ENCODE peak calls at places on chromosomes 6 and 20, in ten cellular contexts. One of them, this sample, is unnamed.

GRCh38 chr6:2480267-2480966 is 235.0 kb upstream of the GMDS start:
- DNase-seq in RWPE1: no peak
- DNase-seq in left ventricle myocardium inferior: peak
- DNase-seq in fibroblast of lung: no peak
- DNase-seq in endodermal cell: no peak
- DNase-seq in HFF-Myc: no peak
- DNase-seq in kidney: no peak
- DNase-seq in psoas muscle: no peak
- DNase-seq in choroid plexus epithelial cell: peak
- DNase-seq in cardiac fibroblast: no peak
- DNase-seq in this sample: no peak

GRCh38 chr6:166784691-166785090 is 157.6 kb upstream of the RPS6KA2 start:
- DNase-seq in psoas muscle: no peak
- DNase-seq in HFF-Myc: no peak
- DNase-seq in left ventricle myocardium inferior: no peak
- DNase-seq in fibroblast of lung: no peak
- DNase-seq in endodermal cell: no peak
- DNase-seq in RWPE1: no peak
- DNase-seq in kidney: no peak
- DNase-seq in choroid plexus epithelial cell: no peak
- DNase-seq in cardiac fibroblast: peak
- DNase-seq in this sample: no peak

GRCh38 chr6:11813585-11813984 is 35.0 kb upstream of the ADTRP start:
- DNase-seq in cardiac fibroblast: no peak
- DNase-seq in endodermal cell: no peak
- DNase-seq in RWPE1: no peak
- DNase-seq in psoas muscle: no peak
- DNase-seq in choroid plexus epithelial cell: no peak
- DNase-seq in HFF-Myc: no peak
- DNase-seq in fibroblast of lung: no peak
- DNase-seq in kidney: no peak
- DNase-seq in left ventricle myocardium inferior: no peak
- DNase-seq in this sample: no peak

GRCh38 chr6:47362857-47363461 is 53.3 kb upstream of the TNFRSF21 start:
- DNase-seq in HFF-Myc: no peak
- DNase-seq in psoas muscle: no peak
- DNase-seq in left ventricle myocardium inferior: no peak
- DNase-seq in endodermal cell: no peak
- DNase-seq in cardiac fibroblast: no peak
- DNase-seq in fibroblast of lung: peak
- DNase-seq in RWPE1: no peak
- DNase-seq in choroid plexus epithelial cell: no peak
- DNase-seq in kidney: no peak
- DNase-seq in this sample: no peak

GRCh38 chr6:163780993-163781392 is 366.5 kb downstream of the QKI start:
- DNase-seq in RWPE1: no peak
- DNase-seq in kidney: no peak
- DNase-seq in choroid plexus epithelial cell: peak
- DNase-seq in fibroblast of lung: peak
- DNase-seq in cardiac fibroblast: no peak
- DNase-seq in HFF-Myc: no peak
- DNase-seq in endodermal cell: peak
- DNase-seq in psoas muscle: peak
- DNase-seq in left ventricle myocardium inferior: peak
- DNase-seq in this sample: peak

GRCh38 chr6:10426781-10427279 is 12.0 kb upstream of the TFAP2A start:
- DNase-seq in HFF-Myc: no peak
- DNase-seq in kidney: no peak
- DNase-seq in RWPE1: no peak
- DNase-seq in endodermal cell: no peak
- DNase-seq in choroid plexus epithelial cell: no peak
- DNase-seq in psoas muscle: no peak
- DNase-seq in left ventricle myocardium inferior: no peak
- DNase-seq in fibroblast of lung: no peak
- DNase-seq in cardiac fibroblast: no peak
- DNase-seq in this sample: no peak

GRCh38 chr6:30556714-30556963 is 350 bp upstream of the GNL1 start:
- DNase-seq in kidney: peak
- DNase-seq in HFF-Myc: no peak
- DNase-seq in cardiac fibroblast: no peak
- DNase-seq in endodermal cell: peak
- DNase-seq in choroid plexus epithelial cell: no peak
- DNase-seq in fibroblast of lung: no peak
- DNase-seq in psoas muscle: peak
- DNase-seq in RWPE1: peak
- DNase-seq in left ventricle myocardium inferior: peak
- DNase-seq in this sample: no peak

GRCh38 chr20:10560681-10561080 is 113.1 kb downstream of the JAG1 start:
- DNase-seq in psoas muscle: no peak
- DNase-seq in endodermal cell: no peak
- DNase-seq in fibroblast of lung: no peak
- DNase-seq in left ventricle myocardium inferior: no peak
- DNase-seq in choroid plexus epithelial cell: no peak
- DNase-seq in kidney: no peak
- DNase-seq in RWPE1: no peak
- DNase-seq in HFF-Myc: no peak
- DNase-seq in cardiac fibroblast: no peak
- DNase-seq in this sample: no peak

GRCh38 chr20:24911461-24911860 is 37.6 kb upstream of the CST7 start:
- DNase-seq in left ventricle myocardium inferior: no peak
- DNase-seq in endodermal cell: peak
- DNase-seq in choroid plexus epithelial cell: no peak
- DNase-seq in RWPE1: no peak
- DNase-seq in cardiac fibroblast: no peak
- DNase-seq in kidney: no peak
- DNase-seq in psoas muscle: no peak
- DNase-seq in fibroblast of lung: no peak
- DNase-seq in HFF-Myc: no peak
- DNase-seq in this sample: no peak

GRCh38 chr20:12860619-12861247 is 148.0 kb upstream of the SPTLC3 start:
- DNase-seq in cardiac fibroblast: no peak
- DNase-seq in choroid plexus epithelial cell: no peak
- DNase-seq in endodermal cell: no peak
- DNase-seq in fibroblast of lung: no peak
- DNase-seq in left ventricle myocardium inferior: no peak
- DNase-seq in psoas muscle: no peak
- DNase-seq in RWPE1: no peak
- DNase-seq in kidney: no peak
- DNase-seq in HFF-Myc: no peak
- DNase-seq in this sample: no peak

GRCh38 chr6:79764758-79765157 is 133.6 kb downstream of the SH3BGRL2 start:
- DNase-seq in choroid plexus epithelial cell: no peak
- DNase-seq in endodermal cell: no peak
- DNase-seq in psoas muscle: no peak
- DNase-seq in fibroblast of lung: no peak
- DNase-seq in cardiac fibroblast: no peak
- DNase-seq in RWPE1: no peak
- DNase-seq in HFF-Myc: no peak
- DNase-seq in kidney: no peak
- DNase-seq in left ventricle myocardium inferior: no peak
- DNase-seq in this sample: no peak

DNA sequence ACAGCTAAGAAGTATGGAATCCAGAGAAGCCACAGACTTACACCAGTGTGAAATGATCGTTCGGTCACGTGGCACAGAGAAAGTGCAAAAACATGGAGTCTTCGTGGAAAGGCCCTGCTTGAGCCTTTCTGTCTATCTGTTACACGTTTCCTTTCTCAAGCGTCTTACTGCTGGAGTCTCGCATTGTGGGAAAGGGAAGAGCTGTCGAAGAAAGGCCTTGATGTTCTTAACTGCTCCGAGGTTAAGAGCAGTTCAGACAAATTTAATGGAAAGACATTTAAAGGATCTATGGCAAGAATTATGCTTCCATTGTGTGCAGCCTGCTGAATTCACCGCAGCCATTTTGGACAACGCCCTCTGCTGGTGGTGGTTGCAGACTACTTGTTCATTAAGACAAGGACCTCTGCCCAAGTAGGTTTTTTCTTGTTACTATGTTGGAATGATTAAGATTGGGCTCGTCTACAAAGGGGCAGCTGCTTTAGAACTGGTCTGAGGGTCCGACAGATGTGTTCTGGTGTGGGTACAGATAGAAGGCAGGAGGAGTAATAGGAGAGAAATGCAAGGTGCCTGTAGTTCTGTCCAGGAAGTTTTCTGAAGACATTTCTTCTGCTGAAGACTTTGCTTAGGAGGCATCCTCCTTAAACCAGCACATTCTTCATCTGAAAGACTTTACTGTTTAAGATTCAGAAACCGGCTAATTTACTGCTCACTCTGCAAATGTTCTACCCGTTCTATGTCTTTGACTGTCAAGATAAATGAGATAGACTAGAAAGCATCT is 24.7 kb upstream of the CCN6 start:
- DNase-seq in fibroblast of lung: peak
- DNase-seq in psoas muscle: peak
- DNase-seq in choroid plexus epithelial cell: peak
- DNase-seq in RWPE1: peak
- DNase-seq in endodermal cell: peak
- DNase-seq in HFF-Myc: no peak
- DNase-seq in kidney: no peak
- DNase-seq in left ventricle myocardium inferior: peak
- DNase-seq in cardiac fibroblast: peak
- DNase-seq in this sample: peak
- TF ChIP-seq CTCF in fibroblast of lung: peak
- TF ChIP-seq CTCF in psoas muscle: peak
- TF ChIP-seq CTCF in choroid plexus epithelial cell: peak
- TF ChIP-seq CTCF in RWPE1: peak
- TF ChIP-seq CTCF in endodermal cell: peak
- TF ChIP-seq CTCF in HFF-Myc: peak
- TF ChIP-seq CTCF in kidney: peak
- TF ChIP-seq CTCF in left ventricle myocardium inferior: peak
- TF ChIP-seq CTCF in cardiac fibroblast: peak
- TF ChIP-seq CTCF in this sample: peak

DNA sequence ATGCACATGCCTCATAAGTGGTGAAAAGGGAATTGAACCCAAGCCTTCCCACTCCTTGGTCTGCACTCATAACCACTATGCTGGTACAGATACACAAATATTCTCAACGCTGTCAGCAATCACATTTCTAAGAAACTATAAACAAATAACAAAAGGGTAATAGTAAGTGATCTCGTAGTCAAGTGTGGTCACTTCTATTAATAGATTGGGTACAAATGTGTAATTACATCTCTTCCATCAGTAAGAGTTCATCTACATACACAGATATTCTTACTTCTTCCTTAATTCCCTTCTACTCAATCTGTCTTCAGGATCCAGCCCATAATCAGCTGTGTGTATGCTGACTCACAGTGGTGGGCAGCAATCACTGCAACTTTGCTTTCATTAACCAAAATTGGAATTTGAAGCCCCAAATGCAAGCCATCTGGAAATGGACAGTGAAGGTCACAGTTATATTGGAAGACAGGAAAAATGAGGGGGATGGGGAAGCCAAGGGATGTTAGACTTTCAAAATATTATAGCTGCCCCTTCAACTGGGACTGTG is 6.7 kb downstream of the PRSS35 start:
- DNase-seq in RWPE1: no peak
- DNase-seq in fibroblast of lung: peak
- DNase-seq in kidney: no peak
- DNase-seq in endodermal cell: no peak
- DNase-seq in HFF-Myc: peak
- DNase-seq in choroid plexus epithelial cell: peak
- DNase-seq in left ventricle myocardium inferior: no peak
- DNase-seq in cardiac fibroblast: peak
- DNase-seq in psoas muscle: no peak
- DNase-seq in this sample: no peak
- TF ChIP-seq CTCF in RWPE1: no peak
- TF ChIP-seq CTCF in fibroblast of lung: peak
- TF ChIP-seq CTCF in kidney: no peak
- TF ChIP-seq CTCF in endodermal cell: peak
- TF ChIP-seq CTCF in HFF-Myc: peak
- TF ChIP-seq CTCF in choroid plexus epithelial cell: peak
- TF ChIP-seq CTCF in left ventricle myocardium inferior: no peak
- TF ChIP-seq CTCF in cardiac fibroblast: peak
- TF ChIP-seq CTCF in psoas muscle: no peak
- TF ChIP-seq CTCF in this sample: peak

DNA sequence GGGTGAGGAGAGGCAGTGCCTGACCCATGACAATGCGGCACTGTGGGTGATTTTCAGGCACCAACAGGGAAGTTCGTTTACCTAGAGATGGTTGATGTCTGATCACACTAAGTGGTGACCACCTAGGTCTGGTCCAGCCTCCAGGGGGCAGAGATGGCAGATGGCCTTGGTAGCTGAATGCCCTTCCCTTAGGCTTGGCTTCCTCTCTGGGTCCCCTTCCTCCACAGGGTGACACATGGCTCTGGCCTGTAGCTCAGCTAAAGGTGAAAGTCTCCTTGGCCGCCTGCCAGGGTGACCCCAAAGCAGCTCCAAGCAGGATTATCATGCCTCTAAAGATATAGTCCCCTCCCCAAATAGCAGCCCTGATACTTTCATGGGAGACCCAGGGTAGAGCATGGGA is 6.4 kb downstream of the GDAP1L1 start:
- DNase-seq in psoas muscle: no peak
- DNase-seq in RWPE1: no peak
- DNase-seq in choroid plexus epithelial cell: no peak
- DNase-seq in HFF-Myc: no peak
- DNase-seq in left ventricle myocardium inferior: no peak
- DNase-seq in kidney: no peak
- DNase-seq in cardiac fibroblast: no peak
- DNase-seq in fibroblast of lung: no peak
- DNase-seq in endodermal cell: peak
- DNase-seq in this sample: no peak
- TF ChIP-seq CTCF in psoas muscle: no peak
- TF ChIP-seq CTCF in RWPE1: no peak
- TF ChIP-seq CTCF in choroid plexus epithelial cell: peak
- TF ChIP-seq CTCF in HFF-Myc: peak
- TF ChIP-seq CTCF in left ventricle myocardium inferior: no peak
- TF ChIP-seq CTCF in kidney: no peak
- TF ChIP-seq CTCF in cardiac fibroblast: peak
- TF ChIP-seq CTCF in fibroblast of lung: no peak
- TF ChIP-seq CTCF in endodermal cell: peak
- TF ChIP-seq CTCF in this sample: no peak

GRCh38 chr6:18681828-18682503 is 294.8 kb downstream of the RNF144B start:
- DNase-seq in left ventricle myocardium inferior: no peak
- DNase-seq in choroid plexus epithelial cell: no peak
- DNase-seq in HFF-Myc: no peak
- DNase-seq in kidney: no peak
- DNase-seq in RWPE1: no peak
- DNase-seq in endodermal cell: no peak
- DNase-seq in psoas muscle: no peak
- DNase-seq in fibroblast of lung: no peak
- DNase-seq in cardiac fibroblast: no peak
- DNase-seq in this sample: no peak

GRCh38 chr6:18684343-18684742 is 297.2 kb downstream of the RNF144B start:
- DNase-seq in HFF-Myc: no peak
- DNase-seq in endodermal cell: no peak
- DNase-seq in left ventricle myocardium inferior: no peak
- DNase-seq in psoas muscle: no peak
- DNase-seq in RWPE1: no peak
- DNase-seq in cardiac fibroblast: no peak
- DNase-seq in fibroblast of lung: no peak
- DNase-seq in choroid plexus epithelial cell: no peak
- DNase-seq in kidney: no peak
- DNase-seq in this sample: no peak

DNA sequence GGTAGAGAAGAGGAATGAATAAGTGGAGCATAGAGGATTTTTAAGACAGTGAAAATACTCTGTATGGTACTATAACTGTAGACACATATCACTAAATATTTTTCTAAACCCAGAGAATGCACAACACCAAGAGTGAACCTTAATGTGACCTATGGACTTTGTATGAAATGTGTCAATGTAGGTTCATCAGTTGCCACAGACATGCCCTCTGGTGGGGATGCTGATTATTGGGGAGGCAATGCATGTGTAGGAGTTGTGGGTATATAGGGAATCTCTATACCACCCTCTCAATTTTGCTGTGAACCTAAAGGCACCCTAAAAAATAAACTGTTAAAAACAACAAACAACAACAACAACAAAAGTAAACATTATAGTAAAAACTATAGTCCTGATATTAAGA is 293.7 kb downstream of the RNF144B start:
- DNase-seq in psoas muscle: no peak
- DNase-seq in kidney: no peak
- DNase-seq in choroid plexus epithelial cell: no peak
- DNase-seq in left ventricle myocardium inferior: no peak
- DNase-seq in cardiac fibroblast: no peak
- DNase-seq in fibroblast of lung: no peak
- DNase-seq in HFF-Myc: no peak
- DNase-seq in RWPE1: no peak
- DNase-seq in endodermal cell: no peak
- DNase-seq in this sample: no peak
- TF ChIP-seq CTCF in psoas muscle: no peak
- TF ChIP-seq CTCF in kidney: no peak
- TF ChIP-seq CTCF in choroid plexus epithelial cell: peak
- TF ChIP-seq CTCF in left ventricle myocardium inferior: no peak
- TF ChIP-seq CTCF in cardiac fibroblast: no peak
- TF ChIP-seq CTCF in fibroblast of lung: no peak
- TF ChIP-seq CTCF in HFF-Myc: no peak
- TF ChIP-seq CTCF in RWPE1: no peak
- TF ChIP-seq CTCF in endodermal cell: peak
- TF ChIP-seq CTCF in this sample: no peak

This sample was measured in neural crest cell.